ENCODE peak calls at places on chromosomes 2 and 18, in ten cellular contexts. S is T-helper 9 cell; V is activated gamma-delta T cell treated with anti-CD3 and anti-CD28 coated beads, Interleukin-2, amount 50 U/mL, for 16 hours; A is NCI-H774; M is psoas muscle; U is Caco-2; G is sigmoid colon; T is dorsolateral prefrontal cortex; R is stimulated activated CD8-positive, alpha-beta memory T cell treated with anti-CD3 and anti-CD28 coated beads, Interleukin-15, amount 100 ng/mL, for 24 hours; Q is Ammon's horn. B is an unnamed sample.

GRCh38 chr18:13136056-13136688 is 82.4 kb upstream of the LDLRAD4 start:
- DNase-seq in M (no peak), R (no peak), V (no peak), G (no peak), A (no peak), S (peak; percentile 27), T (no peak), U (no peak), Q (no peak), B (peak; percentile 94)

GRCh38 chr18:680392-680791 is 22.9 kb downstream of the TYMS start:
- DNase-seq in Q (no peak), R (no peak), G (no peak), T (no peak), S (no peak), U (no peak), A (no peak), V (no peak), M (no peak), B (no peak)

GRCh38 chr18:45084207-45084606 is 403.5 kb downstream of the SETBP1 start:
- DNase-seq in R (no peak), U (no peak), Q (no peak), S (no peak), A (no peak), G (peak; percentile 77), M (peak; percentile 84), T (no peak), V (no peak), B (no peak)

GRCh38 chr2:105261061-105261460 is 19.5 kb downstream of the GPR45 start:
- DNase-seq in V (no peak), Q (no peak), U (no peak), R (no peak), S (no peak), A (no peak), G (peak; percentile 40), M (no peak), T (no peak), B (peak; percentile 95)

GRCh38 chr2:215071676-215072075 is 66.8 kb downstream of the ABCA12 start:
- DNase-seq in T (no peak), A (no peak), U (no peak), R (no peak), M (no peak), G (no peak), V (no peak), S (no peak), Q (no peak), B (no peak)

GRCh38 chr2:169010633-169011460 is 20.3 kb downstream of the ABCB11 start:
- DNase-seq in V (no peak), M (no peak), A (no peak), U (no peak), Q (no peak), R (no peak), T (no peak), G (no peak), S (no peak), B (peak; percentile 72)

GRCh38 chr18:2002178-2002577 is 569.1 kb downstream of the METTL4 start:
- DNase-seq in U (peak; percentile 41), V (no peak), A (no peak), R (no peak), S (no peak), Q (no peak), G (no peak), M (peak; percentile 31), T (no peak), B (peak; percentile 28)

GRCh38 chr2:14781148-14781547 is 148.6 kb downstream of the LRATD1 start:
- DNase-seq in G (no peak), V (no peak), U (no peak), Q (no peak), T (no peak), S (no peak), A (peak; percentile 65), R (no peak), M (no peak), B (no peak)

GRCh38 chr2:239609162-239609561 is 208.3 kb upstream of the HDAC4 start:
- DNase-seq in R (no peak), Q (no peak), G (peak; percentile 48), V (no peak), T (no peak), A (no peak), U (no peak), M (no peak), S (no peak), B (no peak)

GRCh38 chr2:72033636-72034035 is 114.0 kb downstream of the CYP26B1 start:
- DNase-seq in T (no peak), M (peak; percentile 70), S (no peak), V (no peak), G (no peak), R (no peak), U (no peak), Q (no peak), A (no peak), B (no peak)

GRCh38 chr2:239274391-239275001 is 126.3 kb downstream of the HDAC4 start:
- DNase-seq in S (no peak), V (no peak), M (peak; percentile 86), R (no peak), T (no peak), U (no peak), A (no peak), G (peak; percentile 80), Q (no peak), B (peak; percentile 93)

GRCh38 chr2:238431431-238431830 is 4.7 kb downstream of the ASB1 start:
- DNase-seq in R (no peak), A (no peak), Q (no peak), S (no peak), T (no peak), U (no peak), M (no peak), V (no peak), G (no peak), B (no peak)

GRCh38 chr2:10269711-10270610 is 32.7 kb upstream of the HPCAL1 start:
- DNase-seq in G (no peak), S (no peak), A (no peak), Q (no peak), R (no peak), V (no peak), U (no peak), M (no peak), T (no peak), B (no peak)

GRCh38 chr2:175630319-175631246 is 371.5 kb downstream of the LNPK start:
- DNase-seq in A (peak; percentile 47), Q (no peak), R (no peak), M (no peak), T (no peak), V (no peak), S (no peak), G (no peak), U (peak; percentile 44), B (no peak)

GRCh38 chr2:85731606-85732005 is 22.2 kb upstream of the ATOH8 start:
- DNase-seq in Q (no peak), G (peak; percentile 17), R (no peak), S (no peak), T (no peak), M (no peak), V (no peak), A (no peak), U (no peak), B (no peak)

GRCh38 chr2:68889500-68889899 is 18.3 kb upstream of the BMP10 start:
- DNase-seq in R (no peak), M (no peak), T (no peak), U (peak; percentile 48), G (no peak), Q (no peak), S (no peak), V (no peak), A (no peak), B (no peak)

GRCh38 chr2:193153576-193153975 is 958.8 kb upstream of the TMEFF2 start:
- DNase-seq in S (no peak), T (no peak), M (no peak), G (no peak), A (no peak), U (no peak), V (no peak), Q (no peak), R (no peak), B (no peak)

GRCh38 chr2:217437289-217437688 is 565.5 kb downstream of the TNS1 start:
- DNase-seq in A (no peak), R (no peak), V (no peak), T (no peak), G (no peak), M (no peak), S (no peak), U (no peak), Q (no peak), B (no peak)

GRCh38 chr18:55095579-55095978 is 136.3 kb upstream of the CCDC68 start:
- DNase-seq in S (no peak), Q (no peak), U (no peak), T (no peak), G (no peak), V (no peak), R (no peak), M (no peak), A (no peak), B (no peak)

GRCh38 chr2:240373289-240373885 is 62.1 kb upstream of the GPC1 start:
- DNase-seq in V (no peak), M (no peak), U (no peak), S (no peak), G (no peak), A (no peak), Q (no peak), R (no peak), T (no peak), B (no peak)

GRCh38 chr2:37877457-37878315 is 47.4 kb upstream of the RMDN2 start:
- DNase-seq in U (peak; percentile 74), T (no peak), V (peak; percentile 12), G (no peak), Q (peak; percentile 78), R (no peak), A (peak; percentile 66), S (no peak), M (no peak), B (peak; percentile 81)

GRCh38 chr2:128404709-128405466 is 86.2 kb upstream of the HS6ST1 start:
- DNase-seq in G (no peak), A (no peak), V (no peak), T (no peak), U (no peak), M (peak; percentile 16), Q (no peak), S (no peak), R (no peak), B (no peak)

GRCh38 chr2:60852282-60852860 is 29.0 kb upstream of the REL start:
- DNase-seq in S (no peak), G (peak; percentile 64), U (no peak), V (no peak), Q (peak; percentile 39), T (no peak), M (no peak), A (no peak), R (no peak), B (no peak)

GRCh38 chr2:224561234-224562005 is 23.7 kb downstream of the CUL3 start:
- DNase-seq in V (no peak), R (no peak), Q (no peak), G (no peak), A (no peak), U (no peak), S (no peak), M (no peak), T (no peak), B (no peak)

GRCh38 chr2:204635478-204635877 is 90.2 kb downstream of the PARD3B start:
- DNase-seq in S (no peak), U (no peak), V (no peak), A (no peak), R (no peak), Q (no peak), G (no peak), T (no peak), M (no peak), B (no peak)

GRCh38 chr18:3648695-3649094 is 198.7 kb downstream of the TGIF1 start:
- DNase-seq in M (no peak), G (no peak), Q (no peak), R (no peak), A (peak; percentile 36), S (no peak), V (no peak), T (no peak), U (no peak), B (no peak)

GRCh38 chr2:70233892-70234291 is 14.5 kb downstream of the TIA1 start:
- DNase-seq in Q (no peak), A (no peak), S (no peak), V (no peak), M (no peak), U (no peak), R (no peak), T (no peak), G (no peak), B (no peak)

GRCh38 chr2:240319855-240320560 is 115.5 kb upstream of the GPC1 start:
- DNase-seq in M (no peak), A (no peak), S (no peak), Q (peak; percentile 38), T (no peak), V (no peak), R (no peak), U (no peak), G (no peak), B (peak; percentile 87)

B was measured in astrocyte of the hippocampus.